ENCODE peak calls at places on chromosomes 11 and 22, in five cellular contexts. O is left ventricle myocardium inferior; K is testis; L is A549; N is CD4-positive, alpha-beta memory T cell. C is an unnamed sample.

GRCh38 chr11:120805960-120806555 is 217.8 kb upstream of the TBCEL start:
- DNase-seq in N (no peak), L (no peak), O (no peak), K (no peak), C (no peak)

GRCh38 chr11:86456075-86456939 is 81.6 kb downstream of the CCDC81 start:
- DNase-seq in N (peak; percentile 51), L (peak; percentile 79), K (peak; percentile 95), O (peak; percentile 82), C (peak; percentile 76)

GRCh38 chr11:35953081-35953480 is 9.2 kb downstream of the LDLRAD3 start:
- DNase-seq in N (no peak), L (no peak), O (no peak), K (peak; percentile 53), C (no peak)

GRCh38 chr11:108559340-108559739 is 34.2 kb downstream of the EXPH5 start:
- DNase-seq in L (no peak), N (no peak), K (no peak), O (no peak), C (no peak)

GRCh38 chr11:76067099-76067498 is 139.2 kb downstream of the WNT11 start:
- DNase-seq in O (no peak), L (no peak), N (no peak), K (no peak), C (no peak)

GRCh38 chr11:134333951-134334350 is 2.2 kb downstream of the GLB1L2 start:
- DNase-seq in O (no peak), K (no peak), L (no peak), N (no peak), C (no peak)

GRCh38 chr22:19815093-19815822 is 39.4 kb downstream of the GNB1L start:
- DNase-seq in K (no peak), O (no peak), L (no peak), N (no peak), C (no peak)

GRCh38 chr22:45421349-45422057 is 8.0 kb downstream of the RIBC2 start:
- DNase-seq in O (no peak), L (no peak), K (no peak), N (no peak), C (no peak)

GRCh38 chr11:10514210-10514609 is 26.8 kb downstream of the RNF141 start:
- DNase-seq in O (no peak), L (no peak), K (no peak), N (no peak), C (no peak)

GRCh38 chr11:10267821-10268220 is 26.2 kb downstream of the SBF2 start:
- DNase-seq in N (no peak), O (no peak), L (no peak), K (no peak), C (no peak)

GRCh38 chr11:19161651-19162050 is 40.1 kb downstream of the CSRP3 start:
- DNase-seq in K (no peak), N (no peak), L (no peak), O (no peak), C (no peak)

GRCh38 chr11:12886508-12886907 is 122.6 kb upstream of the RASSF10 start:
- DNase-seq in L (no peak), N (no peak), K (no peak), O (no peak), C (no peak)

GRCh38 chr22:48321986-48322545 is 1505.6 kb downstream of the BRD1 start:
- DNase-seq in O (no peak), N (no peak), L (no peak), K (no peak), C (peak; percentile 33)

GRCh38 chr11:66715346-66716085 is 13.5 kb downstream of the SPTBN2 start:
- DNase-seq in N (no peak), K (no peak), O (no peak), L (no peak), C (no peak)

GRCh38 chr22:29310065-29310862 is 3.8 kb downstream of the GAS2L1 start:
- DNase-seq in K (no peak), L (no peak), O (no peak), N (no peak), C (no peak)

GRCh38 chr22:29308148-29308790 is 1.8 kb downstream of the GAS2L1 start:
- DNase-seq in O (no peak), K (no peak), L (no peak), N (no peak), C (no peak)

GRCh38 chr22:29308791-29309262 is 2.4 kb downstream of the GAS2L1 start:
- DNase-seq in L (no peak), O (no peak), K (no peak), N (peak; percentile 60), C (no peak)

GRCh38 chr22:29310863-29311339 is 4.5 kb downstream of the GAS2L1 start:
- DNase-seq in L (peak; percentile 91), K (peak; percentile 96), N (peak; percentile 71), O (peak; percentile 95), C (peak; percentile 95)

DNA sequence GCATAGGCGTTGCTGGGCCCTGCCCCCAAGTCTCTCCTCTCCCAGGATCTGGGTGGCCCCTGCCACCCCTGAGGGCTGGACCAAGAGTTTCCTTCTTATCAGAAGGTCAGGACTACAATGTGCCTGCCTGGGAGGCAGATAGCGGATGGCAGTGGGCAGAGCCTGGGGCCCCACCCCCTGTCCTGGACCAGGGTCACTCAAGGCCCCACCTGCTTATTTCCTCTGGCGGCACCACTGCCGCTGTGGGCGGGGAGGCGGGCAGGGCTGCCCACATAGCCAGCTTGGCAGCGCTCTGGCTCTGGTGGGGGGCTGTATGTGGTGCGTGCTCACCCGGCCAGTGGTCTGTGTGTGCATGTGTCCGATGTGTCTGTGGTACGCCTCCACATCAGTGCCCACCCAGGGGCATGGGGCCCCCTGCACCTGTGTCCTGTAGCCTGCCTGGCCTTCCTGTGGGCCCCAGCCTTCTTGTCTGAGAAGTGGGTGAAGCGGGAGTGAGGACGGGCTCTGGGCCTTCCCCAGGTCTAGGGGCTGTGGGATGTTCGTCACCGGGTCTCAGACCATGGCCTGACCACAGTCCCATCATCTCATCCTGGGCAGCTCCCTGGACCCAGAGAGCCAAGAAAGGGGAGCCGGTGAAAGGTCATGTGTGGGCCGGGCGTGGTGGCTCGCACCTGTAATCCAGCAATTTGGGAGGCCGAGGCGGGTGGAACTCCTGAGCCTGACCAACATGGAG is 3.0 kb downstream of the GAS2L1 start:
- DNase-seq in N (no peak), O (peak; percentile 74), L (no peak), K (peak; percentile 93), C (peak; percentile 62)
- H3K4me3 ChIP-seq in N (no peak overlapping the region), O (peak overlapping the region; percentile 94), L (no peak overlapping the region), K (no peak overlapping the region), C (peak overlapping the region; percentile 91)

GRCh38 chr11:128326791-128327190 is 260.6 kb downstream of the ETS1 start:
- DNase-seq in K (no peak), O (no peak), N (no peak), L (no peak), C (no peak)
- H3K4me1 ChIP-seq in K (no peaks in the 10 kb centered on the region), O (peaks cover 53% of the 10 kb centered on the region), N (peaks cover 98% of the 10 kb centered on the region), L (no peaks in the 10 kb centered on the region), C (peaks cover 14% of the 10 kb centered on the region)

GRCh38 chr11:1289211-1289935 is 20.1 kb downstream of the TOLLIP start:
- DNase-seq in K (no peak), O (peak; percentile 9), L (no peak), N (no peak), C (peak; percentile 30)
- H3K27ac ChIP-seq in K (no peak overlapping the region), O (no peak overlapping the region), L (no peak overlapping the region), N (no peak overlapping the region), C (no peak overlapping the region)

GRCh38 chr11:117907276-117908110 is 21.7 kb downstream of the TMPRSS13 start:
- DNase-seq in N (peak; percentile 69), L (peak; percentile 65), O (peak; percentile 79), K (peak; percentile 93), C (peak; percentile 80)
- H3K4me3 ChIP-seq in N (no peak overlapping the region), L (peak overlapping the region; percentile 11), O (no peak overlapping the region), K (no peak overlapping the region), C (no peak overlapping the region)

GRCh38 chr22:40594346-40594745 is 42.2 kb downstream of the MRTFA start:
- DNase-seq in L (no peak), N (no peak), O (no peak), K (no peak), C (no peak)

GRCh38 chr22:40594924-40595323 is 41.6 kb downstream of the MRTFA start:
- DNase-seq in N (no peak), L (no peak), K (no peak), O (no peak), C (peak; percentile 58)

GRCh38 chr22:40595497-40596234 is 40.9 kb downstream of the MRTFA start:
- DNase-seq in O (no peak), K (no peak), N (no peak), L (no peak), C (no peak)

GRCh38 chr22:40599731-40600130 is 36.8 kb downstream of the MRTFA start:
- DNase-seq in K (no peak), O (no peak), N (no peak), L (no peak), C (no peak)

DNA sequence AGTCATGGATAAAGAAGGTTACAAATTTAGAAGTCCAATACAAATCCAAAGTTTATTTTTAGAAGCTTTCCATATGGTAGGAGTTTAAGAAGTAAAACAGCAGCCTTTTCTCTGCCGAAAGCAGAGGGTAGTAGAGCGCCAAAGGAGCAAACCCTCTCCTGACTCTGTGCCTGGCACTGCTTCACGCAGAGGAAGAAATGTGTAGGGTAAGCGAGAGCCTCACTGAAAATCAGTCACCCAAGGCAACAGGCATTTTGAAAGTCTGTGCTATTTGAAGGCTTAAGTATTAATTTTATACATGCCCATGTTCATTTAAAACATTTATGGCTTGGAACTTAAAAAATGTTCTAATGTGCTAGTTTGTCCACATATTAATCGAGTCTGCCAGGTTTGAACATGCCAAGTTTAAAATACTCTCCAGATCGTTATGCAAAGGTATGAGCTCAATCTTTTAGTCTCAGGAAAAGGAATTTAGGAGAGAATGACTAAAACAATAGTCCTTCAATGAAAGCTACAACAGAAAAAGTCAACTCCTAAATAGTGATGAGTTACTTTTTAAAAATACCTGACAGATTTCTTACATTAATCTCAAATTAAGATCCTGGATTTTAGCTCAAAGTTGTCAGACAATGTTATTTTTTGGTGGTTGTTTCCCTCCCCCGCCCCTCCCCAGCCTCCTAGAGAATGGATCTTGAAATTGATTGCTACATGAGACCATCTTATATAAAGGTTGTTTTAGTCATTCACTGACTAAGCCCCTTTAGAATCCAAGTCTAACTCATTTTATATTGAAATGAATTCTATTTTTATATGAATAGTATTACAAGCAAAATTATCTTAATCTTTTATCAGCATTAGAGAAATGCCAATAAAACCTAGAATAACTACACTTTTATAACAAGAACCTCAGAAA is 38.7 kb downstream of the MRTFA start:
- DNase-seq in K (no peak), L (no peak), O (no peak), N (no peak), C (no peak)
- H3K4me1 ChIP-seq in K (peaks cover 32% of the 10 kb centered on the region), L (peaks cover 94% of the 10 kb centered on the region), O (peaks cover 81% of the 10 kb centered on the region), N (peaks cover 3% of the 10 kb centered on the region), C (peaks cover 30% of the 10 kb centered on the region)